ENCODE peak calls at places on chromosomes 11 and 22, in six cellular contexts. O is left ventricle myocardium inferior, M is astrocyte of the spinal cord, I is GM12865, J is left lung, X is A673. E is an unnamed sample.
A peak's percentile ranks its signal among the peaks of the same experiment; 100 is the strongest.

GRCh38 chr11:59965424-59965823 is 1.6 kb downstream of the OOSP4A start:
- DNase-seq in O (no peak), M (no peak), I (no peak), J (no peak), X (no peak), E (no peak)

GRCh38 chr22:20526628-20527355 is 19.4 kb downstream of the MED15 start:
- DNase-seq in O (no peak), M (peak; percentile 70), I (no peak), J (no peak), X (peak; percentile 97), E (no peak)

GRCh38 chr22:50314455-50315288 is 7.2 kb upstream of the PLXNB2 start:
- DNase-seq in O (peak; percentile 50), M (no peak), I (peak; percentile 96), J (peak; percentile 84), X (no peak), E (no peak)

GRCh38 chr11:94749367-94749766 is 18.8 kb upstream of the AMOTL1 start:
- DNase-seq in O (no peak), M (no peak), I (no peak), J (no peak), X (no peak), E (no peak)

GRCh38 chr22:23520875-23521441 is 59.1 kb downstream of the IGLL1 start:
- DNase-seq in O (peak; percentile 40), M (peak; percentile 46), I (no peak), J (no peak), X (peak; percentile 53), E (no peak)

GRCh38 chr11:75212463-75212862 is 28.1 kb upstream of the TPBGL start:
- DNase-seq in O (no peak), M (no peak), I (no peak), J (no peak), X (no peak), E (no peak)

GRCh38 chr11:6531267-6531752 is 34.2 kb downstream of the DNHD1 start:
- DNase-seq in O (no peak), M (peak; percentile 47), I (peak; percentile 49), J (no peak), X (peak; percentile 54), E (peak; percentile 34)

GRCh38 chr11:10322830-10323792 is 18.2 kb downstream of the ADM start:
- DNase-seq in O (peak; percentile 24), M (peak; percentile 93), I (peak; percentile 54), J (no peak), X (peak; percentile 84), E (peak; percentile 67)

GRCh38 chr11:112583246-112583893 is 322.7 kb upstream of the PLET1 start:
- DNase-seq in O (no peak), M (no peak), I (peak; percentile 93), J (no peak), X (no peak), E (no peak)

GRCh38 chr11:63243533-63243932 is at the start of gene SLC22A25:
- DNase-seq in O (no peak), M (no peak), I (no peak), J (no peak), X (no peak), E (no peak)

GRCh38 chr11:121661796-121662508 is 209.2 kb upstream of the SORL1-AS1 start:
- DNase-seq in O (no peak), M (peak; percentile 70), I (no peak), J (no peak), X (no peak), E (no peak)

GRCh38 chr22:44091021-44091721 is 67.1 kb downstream of the PARVB start:
- DNase-seq in O (no peak), M (peak; percentile 10), I (peak; percentile 36), J (no peak), X (peak; percentile 55), E (no peak)

GRCh38 chr11:93869830-93870229 is 19.4 kb upstream of the VSTM5 start:
- DNase-seq in O (no peak), M (no peak), I (no peak), J (no peak), X (no peak), E (no peak)

GRCh38 chr11:57662893-57663292 is 5.0 kb upstream of the ZDHHC5 start:
- DNase-seq in O (no peak), M (no peak), I (no peak), J (no peak), X (no peak), E (no peak)

GRCh38 chr22:23681026-23681809 is 9.6 kb upstream of the RGL4 start:
- DNase-seq in O (no peak), M (no peak), I (no peak), J (no peak), X (no peak), E (no peak)

GRCh38 chr11:44791546-44791945 is 64.8 kb downstream of the TSPAN18 start:
- DNase-seq in O (no peak), M (no peak), I (no peak), J (peak; percentile 21), X (no peak), E (no peak)

GRCh38 chr11:105244157-105244820 is 104.7 kb upstream of the CARD18 start:
- DNase-seq in O (no peak), M (peak; percentile 90), I (no peak), J (no peak), X (peak; percentile 40), E (no peak)

GRCh38 chr11:20023082-20023426 is 137.2 kb downstream of the DBX1 start:
- DNase-seq in O (no peak), M (no peak), I (no peak), J (no peak), X (no peak), E (no peak)

GRCh38 chr22:46931414-46931813 is 169.0 kb downstream of the TBC1D22A start:
- DNase-seq in O (no peak), M (peak; percentile 24), I (no peak), J (no peak), X (peak; percentile 13), E (no peak)

GRCh38 chr22:21446128-21446826 is 20.9 kb upstream of the TMEM191C start:
- DNase-seq in O (no peak), M (no peak), I (no peak), J (no peak), X (no peak), E (no peak)

GRCh38 chr11:128467610-128468041 is 119.7 kb downstream of the ETS1 start:
- DNase-seq in O (no peak), M (peak; percentile 98), I (no peak), J (no peak), X (peak; percentile 24), E (no peak)

DNA sequence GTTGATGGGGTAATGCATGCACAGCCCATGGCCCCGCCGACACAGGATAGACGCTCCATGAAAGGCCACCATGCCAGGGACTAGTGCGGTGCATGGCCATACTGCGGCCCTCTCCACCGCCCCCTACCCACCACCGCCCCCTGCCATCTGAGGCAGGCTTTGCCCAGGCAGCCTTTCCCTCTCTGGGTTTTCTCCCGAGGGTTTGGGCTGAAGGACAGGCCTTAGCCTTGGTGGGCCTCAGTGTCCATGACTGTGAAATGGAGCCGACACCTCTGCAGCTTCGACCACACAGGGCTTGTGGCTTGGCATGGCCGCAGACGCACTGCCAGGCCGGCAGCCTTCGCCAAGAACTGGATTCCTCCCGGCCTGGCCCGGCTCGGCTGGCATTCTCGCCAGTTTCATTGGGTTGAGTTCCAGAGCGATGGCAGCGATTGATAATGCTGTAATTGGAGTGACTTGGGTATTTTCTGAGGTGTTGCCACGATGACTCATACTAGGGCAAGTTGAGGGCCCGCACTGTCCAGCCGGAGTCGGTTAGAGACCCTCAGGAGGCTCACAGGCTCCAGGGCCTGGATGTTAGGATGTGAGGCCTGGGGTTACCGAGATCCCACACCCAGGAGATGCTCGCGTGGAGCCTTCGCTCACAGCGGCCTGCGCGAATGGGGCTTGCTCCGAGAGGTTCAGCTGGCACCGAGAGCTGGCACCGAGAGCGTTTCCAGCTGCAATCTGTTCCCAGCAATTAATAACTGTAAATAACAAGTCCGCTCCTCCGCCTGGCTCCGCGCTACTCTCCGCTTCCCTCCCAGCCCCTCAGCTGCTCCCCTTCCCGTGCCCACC is 111.2 kb downstream of the WNT7B start:
- DNase-seq in O (no peak), M (no peak), I (no peak), J (no peak), X (no peak), E (no peak)
- TF ChIP-seq CTCF in O (no peak), M (no peak), I (no peak), J (no peak), X (no peak), E (no peak)

GRCh38 chr11:35623708-35624168 is 5.5 kb downstream of the FJX1 start:
- DNase-seq in O (no peak), M (peak; percentile 89), I (no peak), J (no peak), X (no peak), E (no peak)

GRCh38 chr11:35629914-35630313 is 11.7 kb downstream of the FJX1 start:
- DNase-seq in O (no peak), M (peak; percentile 97), I (no peak), J (peak; percentile 38), X (peak; percentile 97), E (no peak)

GRCh38 chr11:35629511-35629910 is 11.3 kb downstream of the FJX1 start:
- DNase-seq in O (no peak), M (no peak), I (no peak), J (no peak), X (no peak), E (no peak)

GRCh38 chr11:35622070-35622469 is 3.8 kb downstream of the FJX1 start:
- DNase-seq in O (no peak), M (peak; percentile 81), I (no peak), J (no peak), X (peak; percentile 82), E (no peak)

DNA sequence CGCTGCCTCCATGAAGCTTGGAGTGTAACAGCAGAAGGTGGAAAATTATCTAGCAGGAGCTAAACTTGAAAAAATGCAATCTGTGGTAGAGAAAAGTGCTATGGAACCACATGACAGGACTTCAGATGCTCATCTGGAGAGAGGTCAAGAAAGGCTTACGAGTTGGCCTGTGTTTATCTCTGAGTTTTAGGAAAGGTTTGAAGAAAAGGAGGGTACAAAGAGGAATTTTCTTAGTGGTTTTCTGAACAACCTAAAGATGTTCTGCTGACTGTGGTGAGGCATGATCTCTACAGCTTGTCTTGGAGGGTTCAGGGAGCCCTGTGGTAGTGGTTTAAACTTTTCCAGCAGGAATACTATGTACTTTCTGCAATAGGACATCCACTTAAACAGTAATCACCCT is 8.3 kb downstream of the FJX1 start:
- DNase-seq in O (no peak), M (no peak), I (no peak), J (no peak), X (no peak), E (no peak)
- H3K4me3 ChIP-seq in O (no peak overlapping the region), M (no peak overlapping the region), I (no peak overlapping the region), J (no peak overlapping the region), X (no peak overlapping the region), E (no peak overlapping the region)

GRCh38 chr11:37861671-37862070 is 1263.6 kb upstream of the RAG2 start:
- DNase-seq in O (no peak), M (no peak), I (no peak), J (no peak), X (no peak), E (no peak)

GRCh38 chr11:37857726-37858125 is 1259.7 kb upstream of the RAG2 start:
- DNase-seq in O (no peak), M (no peak), I (no peak), J (no peak), X (no peak), E (no peak)

DNA sequence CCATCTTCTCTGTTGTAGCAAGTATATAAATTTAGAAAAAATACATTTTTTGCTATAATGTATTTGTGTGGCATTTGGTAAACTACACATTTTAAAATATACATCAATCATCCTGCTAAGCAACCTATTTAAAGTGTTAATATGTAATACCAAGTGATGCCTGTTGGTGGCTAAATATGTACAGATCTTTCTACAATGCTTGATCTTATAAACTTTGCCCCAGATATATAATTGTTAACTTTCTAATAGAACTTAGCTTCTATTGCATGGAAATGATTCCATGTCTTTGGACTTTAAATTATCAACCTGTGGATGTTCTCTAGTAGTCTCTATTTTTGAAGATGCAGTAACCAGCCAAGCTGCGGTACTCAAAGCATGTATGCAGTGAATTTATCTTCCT is 1260.4 kb upstream of the RAG2 start:
- DNase-seq in O (no peak), M (no peak), I (no peak), J (no peak), X (peak; percentile 33), E (peak; percentile 1)
- TF ChIP-seq CTCF in O (no peak), M (peak; percentile 1), I (no peak), J (no peak), X (peak; percentile 60), E (peak; percentile 26)

GRCh38 chr11:85809881-85810280 is 1.1 kb downstream of the SYTL2 start:
- DNase-seq in O (no peak), M (no peak), I (no peak), J (no peak), X (peak; percentile 22), E (no peak)
- H3K4me3 ChIP-seq in O (peak overlapping the region; percentile 80), M (peak overlapping the region; percentile 56), I (no peak overlapping the region), J (peak overlapping the region; percentile 54), X (no peak overlapping the region), E (no peak overlapping the region)

E was measured in LNCaP clone FGC.